ENCODE peak calls at places on chromosomes 4 and X, in ten cellular contexts. One of them, this sample, is unnamed.

GRCh38 chrX:54640721-54641120 is 110.7 kb downstream of the GNL3L start:
- DNase-seq in left lung: no peak
- DNase-seq in AG09309: no peak
- DNase-seq in astrocyte of the spinal cord: peak
- DNase-seq in heart left ventricle: no peak
- DNase-seq in AG10803: no peak
- DNase-seq in tibial nerve: no peak
- DNase-seq in coronary artery: no peak
- DNase-seq in HFF-Myc: peak
- DNase-seq in cardiac muscle cell: no peak
- DNase-seq in this sample: peak

GRCh38 chr4:42454755-42455154 is 57.5 kb downstream of the SHISA3 start:
- DNase-seq in heart left ventricle: no peak
- DNase-seq in HFF-Myc: no peak
- DNase-seq in tibial nerve: no peak
- DNase-seq in astrocyte of the spinal cord: no peak
- DNase-seq in coronary artery: no peak
- DNase-seq in left lung: no peak
- DNase-seq in cardiac muscle cell: no peak
- DNase-seq in AG09309: no peak
- DNase-seq in AG10803: no peak
- DNase-seq in this sample: no peak

GRCh38 chr4:10529891-10530786 is 72.9 kb upstream of the ZNF518B start:
- DNase-seq in AG10803: no peak
- DNase-seq in left lung: no peak
- DNase-seq in heart left ventricle: no peak
- DNase-seq in tibial nerve: no peak
- DNase-seq in coronary artery: no peak
- DNase-seq in astrocyte of the spinal cord: peak
- DNase-seq in AG09309: no peak
- DNase-seq in cardiac muscle cell: peak
- DNase-seq in HFF-Myc: no peak
- DNase-seq in this sample: no peak

GRCh38 chrX:18424482-18425198 is 768 bp upstream of the CDKL5 start:
- DNase-seq in AG10803: peak
- DNase-seq in astrocyte of the spinal cord: peak
- DNase-seq in heart left ventricle: peak
- DNase-seq in left lung: no peak
- DNase-seq in AG09309: no peak
- DNase-seq in tibial nerve: no peak
- DNase-seq in cardiac muscle cell: peak
- DNase-seq in HFF-Myc: no peak
- DNase-seq in coronary artery: peak
- DNase-seq in this sample: peak

GRCh38 chr4:73021634-73022033 is 47.9 kb downstream of the COX18 start:
- DNase-seq in tibial nerve: no peak
- DNase-seq in AG09309: peak
- DNase-seq in cardiac muscle cell: peak
- DNase-seq in astrocyte of the spinal cord: peak
- DNase-seq in AG10803: peak
- DNase-seq in left lung: no peak
- DNase-seq in heart left ventricle: no peak
- DNase-seq in HFF-Myc: no peak
- DNase-seq in coronary artery: no peak
- DNase-seq in this sample: peak

GRCh38 chr4:161815841-161816240 is 348.0 kb downstream of the FSTL5 start:
- DNase-seq in cardiac muscle cell: no peak
- DNase-seq in coronary artery: no peak
- DNase-seq in AG10803: no peak
- DNase-seq in tibial nerve: no peak
- DNase-seq in AG09309: no peak
- DNase-seq in HFF-Myc: no peak
- DNase-seq in astrocyte of the spinal cord: no peak
- DNase-seq in heart left ventricle: no peak
- DNase-seq in left lung: no peak
- DNase-seq in this sample: no peak

GRCh38 chr4:106011387-106011786 is 116.1 kb downstream of the NPNT start:
- DNase-seq in AG09309: no peak
- DNase-seq in left lung: no peak
- DNase-seq in heart left ventricle: no peak
- DNase-seq in cardiac muscle cell: no peak
- DNase-seq in tibial nerve: no peak
- DNase-seq in AG10803: no peak
- DNase-seq in coronary artery: no peak
- DNase-seq in astrocyte of the spinal cord: no peak
- DNase-seq in HFF-Myc: no peak
- DNase-seq in this sample: no peak

GRCh38 chrX:47232803-47233332 is at the start of gene USP11:
- DNase-seq in AG09309: no peak
- DNase-seq in cardiac muscle cell: peak
- DNase-seq in left lung: peak
- DNase-seq in heart left ventricle: peak
- DNase-seq in coronary artery: peak
- DNase-seq in astrocyte of the spinal cord: peak
- DNase-seq in AG10803: peak
- DNase-seq in tibial nerve: no peak
- DNase-seq in HFF-Myc: no peak
- DNase-seq in this sample: peak

GRCh38 chr4:13347517-13348125 is 136.5 kb downstream of the RAB28 start:
- DNase-seq in HFF-Myc: no peak
- DNase-seq in left lung: no peak
- DNase-seq in AG10803: peak
- DNase-seq in coronary artery: no peak
- DNase-seq in astrocyte of the spinal cord: peak
- DNase-seq in AG09309: no peak
- DNase-seq in cardiac muscle cell: no peak
- DNase-seq in tibial nerve: no peak
- DNase-seq in heart left ventricle: no peak
- DNase-seq in this sample: no peak

GRCh38 chr4:173332021-173332487 is 2.1 kb downstream of the HMGB2 start:
- DNase-seq in tibial nerve: no peak
- DNase-seq in astrocyte of the spinal cord: no peak
- DNase-seq in cardiac muscle cell: peak
- DNase-seq in AG09309: no peak
- DNase-seq in coronary artery: no peak
- DNase-seq in HFF-Myc: no peak
- DNase-seq in heart left ventricle: no peak
- DNase-seq in AG10803: peak
- DNase-seq in left lung: no peak
- DNase-seq in this sample: peak

DNA sequence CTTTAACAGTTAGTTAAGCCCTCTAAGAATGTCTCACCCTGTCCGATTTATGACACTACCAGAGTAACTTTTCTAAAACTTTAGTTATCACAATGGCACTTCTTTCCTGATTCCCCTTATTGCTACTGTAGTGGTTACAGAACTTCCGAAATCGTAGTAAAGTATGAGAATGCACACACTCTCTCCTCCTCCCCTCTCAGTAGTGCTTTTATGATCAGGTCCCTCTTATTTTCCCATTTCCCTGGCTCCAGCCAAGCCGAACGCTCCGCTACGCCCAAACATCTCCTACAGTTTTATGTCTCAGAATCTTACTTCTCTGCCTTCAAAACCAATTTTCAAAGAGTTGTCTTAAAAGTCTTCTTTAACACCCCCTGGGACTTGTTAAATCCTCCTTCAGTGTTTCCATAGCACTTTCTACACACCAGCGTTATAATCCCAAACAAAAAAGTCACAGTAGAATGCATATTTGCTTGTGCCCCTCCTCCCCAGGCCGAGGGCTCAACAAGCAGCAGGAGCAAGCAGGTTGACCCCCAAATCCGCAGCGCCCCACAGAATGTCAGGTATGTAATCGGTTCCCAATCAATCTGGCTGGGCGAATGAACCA is 671 bp downstream of the HPF1 start:
- DNase-seq in AG10803: no peak
- DNase-seq in HFF-Myc: no peak
- DNase-seq in left lung: no peak
- DNase-seq in astrocyte of the spinal cord: peak
- DNase-seq in tibial nerve: no peak
- DNase-seq in heart left ventricle: no peak
- DNase-seq in coronary artery: no peak
- DNase-seq in AG09309: no peak
- DNase-seq in cardiac muscle cell: no peak
- DNase-seq in this sample: peak
- H3K4me3 ChIP-seq in AG10803: peak
- H3K4me3 ChIP-seq in HFF-Myc: peak
- H3K4me3 ChIP-seq in left lung: peak
- H3K4me3 ChIP-seq in astrocyte of the spinal cord: peak
- H3K4me3 ChIP-seq in tibial nerve: peak
- H3K4me3 ChIP-seq in heart left ventricle: peak
- H3K4me3 ChIP-seq in coronary artery: peak
- H3K4me3 ChIP-seq in AG09309: peak
- H3K4me3 ChIP-seq in cardiac muscle cell: peak
- H3K4me3 ChIP-seq in this sample: peak

GRCh38 chr4:83699358-83699757 is 163.4 kb downstream of the GPAT3 start:
- DNase-seq in left lung: no peak
- DNase-seq in astrocyte of the spinal cord: no peak
- DNase-seq in HFF-Myc: no peak
- DNase-seq in coronary artery: no peak
- DNase-seq in AG10803: no peak
- DNase-seq in heart left ventricle: no peak
- DNase-seq in AG09309: no peak
- DNase-seq in tibial nerve: no peak
- DNase-seq in cardiac muscle cell: no peak
- DNase-seq in this sample: no peak
- TF ChIP-seq CTCF in left lung: no peak
- TF ChIP-seq CTCF in astrocyte of the spinal cord: no peak
- TF ChIP-seq CTCF in HFF-Myc: no peak
- TF ChIP-seq CTCF in coronary artery: no peak
- TF ChIP-seq CTCF in AG10803: no peak
- TF ChIP-seq CTCF in heart left ventricle: no peak
- TF ChIP-seq CTCF in AG09309: no peak
- TF ChIP-seq CTCF in tibial nerve: no peak
- TF ChIP-seq CTCF in cardiac muscle cell: no peak
- TF ChIP-seq CTCF in this sample: no peak

GRCh38 chr4:15479913-15480185 is 10.2 kb downstream of the CC2D2A start:
- DNase-seq in tibial nerve: no peak
- DNase-seq in AG10803: peak
- DNase-seq in coronary artery: no peak
- DNase-seq in astrocyte of the spinal cord: peak
- DNase-seq in left lung: no peak
- DNase-seq in heart left ventricle: no peak
- DNase-seq in cardiac muscle cell: peak
- DNase-seq in HFF-Myc: no peak
- DNase-seq in AG09309: peak
- DNase-seq in this sample: no peak
- H3K4me3 ChIP-seq in tibial nerve: peak
- H3K4me3 ChIP-seq in AG10803: peak
- H3K4me3 ChIP-seq in coronary artery: peak
- H3K4me3 ChIP-seq in astrocyte of the spinal cord: peak
- H3K4me3 ChIP-seq in left lung: peak
- H3K4me3 ChIP-seq in heart left ventricle: no peak
- H3K4me3 ChIP-seq in cardiac muscle cell: peak
- H3K4me3 ChIP-seq in HFF-Myc: peak
- H3K4me3 ChIP-seq in AG09309: peak
- H3K4me3 ChIP-seq in this sample: no peak

DNA sequence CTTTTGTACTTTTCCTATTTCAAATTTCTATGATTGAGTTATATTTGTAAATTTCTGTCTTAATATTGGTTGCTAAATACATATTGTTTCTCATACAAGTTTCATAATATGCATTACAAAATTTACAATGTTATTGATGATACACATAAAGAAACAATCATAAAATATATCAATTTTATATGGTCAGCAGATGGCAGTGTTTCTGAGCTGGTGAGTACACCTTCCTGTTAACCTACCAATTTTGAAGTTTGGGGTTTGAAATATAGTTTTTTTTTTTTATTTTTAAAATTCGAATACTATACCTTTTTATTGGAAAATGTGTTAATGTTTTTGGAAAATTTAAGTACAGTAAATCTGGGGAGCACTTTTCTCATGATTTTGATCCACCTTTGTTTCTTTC is 1953.1 kb upstream of the ADGRL3 start:
- DNase-seq in heart left ventricle: no peak
- DNase-seq in cardiac muscle cell: no peak
- DNase-seq in astrocyte of the spinal cord: no peak
- DNase-seq in coronary artery: no peak
- DNase-seq in AG10803: no peak
- DNase-seq in left lung: no peak
- DNase-seq in AG09309: no peak
- DNase-seq in HFF-Myc: no peak
- DNase-seq in tibial nerve: no peak
- DNase-seq in this sample: peak
- TF ChIP-seq CTCF in heart left ventricle: no peak
- TF ChIP-seq CTCF in cardiac muscle cell: no peak
- TF ChIP-seq CTCF in astrocyte of the spinal cord: peak
- TF ChIP-seq CTCF in coronary artery: no peak
- TF ChIP-seq CTCF in AG10803: no peak
- TF ChIP-seq CTCF in left lung: no peak
- TF ChIP-seq CTCF in AG09309: no peak
- TF ChIP-seq CTCF in HFF-Myc: no peak
- TF ChIP-seq CTCF in tibial nerve: no peak
- TF ChIP-seq CTCF in this sample: no peak

GRCh38 chr4:83454626-83455025 is 997 bp downstream of the HELQ start:
- DNase-seq in tibial nerve: no peak
- DNase-seq in coronary artery: no peak
- DNase-seq in cardiac muscle cell: peak
- DNase-seq in AG10803: peak
- DNase-seq in AG09309: no peak
- DNase-seq in HFF-Myc: no peak
- DNase-seq in left lung: no peak
- DNase-seq in heart left ventricle: no peak
- DNase-seq in astrocyte of the spinal cord: peak
- DNase-seq in this sample: no peak
- H3K4me3 ChIP-seq in tibial nerve: peak
- H3K4me3 ChIP-seq in coronary artery: peak
- H3K4me3 ChIP-seq in cardiac muscle cell: peak
- H3K4me3 ChIP-seq in AG10803: peak
- H3K4me3 ChIP-seq in AG09309: peak
- H3K4me3 ChIP-seq in HFF-Myc: peak
- H3K4me3 ChIP-seq in left lung: peak
- H3K4me3 ChIP-seq in heart left ventricle: peak
- H3K4me3 ChIP-seq in astrocyte of the spinal cord: peak
- H3K4me3 ChIP-seq in this sample: peak

GRCh38 chrX:131792789-131793462 is 230.2 kb upstream of the STK26 start:
- DNase-seq in heart left ventricle: peak
- DNase-seq in AG09309: peak
- DNase-seq in cardiac muscle cell: no peak
- DNase-seq in HFF-Myc: no peak
- DNase-seq in AG10803: peak
- DNase-seq in coronary artery: peak
- DNase-seq in tibial nerve: no peak
- DNase-seq in astrocyte of the spinal cord: peak
- DNase-seq in left lung: peak
- DNase-seq in this sample: peak
- TF ChIP-seq CTCF in heart left ventricle: peak
- TF ChIP-seq CTCF in AG09309: peak
- TF ChIP-seq CTCF in cardiac muscle cell: no peak
- TF ChIP-seq CTCF in HFF-Myc: no peak
- TF ChIP-seq CTCF in AG10803: no peak
- TF ChIP-seq CTCF in coronary artery: no peak
- TF ChIP-seq CTCF in tibial nerve: peak
- TF ChIP-seq CTCF in astrocyte of the spinal cord: no peak
- TF ChIP-seq CTCF in left lung: no peak
- TF ChIP-seq CTCF in this sample: no peak

GRCh38 chr4:17063870-17064269 is 165.4 kb upstream of the LDB2 start:
- DNase-seq in cardiac muscle cell: no peak
- DNase-seq in AG10803: peak
- DNase-seq in HFF-Myc: no peak
- DNase-seq in left lung: no peak
- DNase-seq in AG09309: peak
- DNase-seq in coronary artery: no peak
- DNase-seq in tibial nerve: no peak
- DNase-seq in astrocyte of the spinal cord: peak
- DNase-seq in heart left ventricle: no peak
- DNase-seq in this sample: no peak
- H3K4me3 ChIP-seq in cardiac muscle cell: no peak
- H3K4me3 ChIP-seq in AG10803: no peak
- H3K4me3 ChIP-seq in HFF-Myc: no peak
- H3K4me3 ChIP-seq in left lung: no peak
- H3K4me3 ChIP-seq in AG09309: no peak
- H3K4me3 ChIP-seq in coronary artery: no peak
- H3K4me3 ChIP-seq in tibial nerve: no peak
- H3K4me3 ChIP-seq in astrocyte of the spinal cord: no peak
- H3K4me3 ChIP-seq in heart left ventricle: no peak
- H3K4me3 ChIP-seq in this sample: no peak